ENCODE peak calls at places on chromosome 5, in nine cellular contexts. O is lower lobe of right lung; H is colonic mucosa; Y is right atrium auricular region; K is CD4-positive, CD25-positive, alpha-beta regulatory T cell; E is mesendoderm; J is neuronal stem cell; Q is PC-3; Z is neural progenitor cell. B is an unnamed sample. For H3K4me1, the result is how much of the 10 kb centered on the place peaks cover.

GRCh38 chr5:159838551-159839222 is 77.6 kb upstream of the ADRA1B start:
- DNase-seq in E (no peak), Y (no peak), Z (no peak), H (no peak), O (no peak), Q (no peak), J (no peak), K (no peak), B (no peak)

GRCh38 chr5:179927834-179928233 is 20.1 kb upstream of the TBC1D9B start:
- DNase-seq in Z (no peak), H (no peak), O (no peak), J (no peak), Y (no peak), E (no peak), Q (no peak), K (no peak), B (no peak)

GRCh38 chr5:65762234-65762633 is 40.2 kb downstream of the NLN start:
- DNase-seq in Y (no peak), Q (peak), O (no peak), H (no peak), Z (no peak), E (no peak), K (no peak), J (no peak), B (no peak)

GRCh38 chr5:131268758-131269370 is 5.0 kb downstream of the CDC42SE2 start:
- DNase-seq in Z (no peak), J (no peak), O (no peak), E (no peak), Q (no peak), H (no peak), K (no peak), Y (no peak), B (no peak)

GRCh38 chr5:171747061-171747859 is 38.4 kb upstream of the SMIM23 start:
- DNase-seq in O (no peak), Y (no peak), K (no peak), E (no peak), H (no peak), Z (no peak), J (no peak), Q (no peak), B (no peak)

GRCh38 chr5:41788800-41789395 is 81.3 kb downstream of the OXCT1 start:
- DNase-seq in Z (no peak), K (no peak), J (no peak), Q (peak), Y (no peak), E (no peak), O (no peak), H (no peak), B (no peak)

GRCh38 chr5:572398-573019 is 39.6 kb upstream of the CEP72 start:
- DNase-seq in J (no peak), Q (no peak), O (no peak), E (no peak), K (no peak), H (no peak), Y (peak), Z (no peak), B (no peak)

GRCh38 chr5:177588413-177588909 is 3.5 kb upstream of the TMED9 start:
- DNase-seq in O (no peak), Z (peak), K (no peak), E (no peak), H (no peak), Y (no peak), J (no peak), Q (no peak), B (no peak)

GRCh38 chr5:132025403-132025971 is 14.0 kb upstream of the ACSL6 start:
- DNase-seq in Q (no peak), Y (no peak), Z (no peak), J (no peak), H (no peak), E (no peak), K (no peak), O (no peak), B (no peak)

GRCh38 chr5:89010512-89010911 is 127.5 kb upstream of the MEF2C start:
- DNase-seq in Y (no peak), Z (no peak), K (no peak), J (no peak), O (no peak), E (no peak), H (no peak), Q (no peak), B (no peak)

GRCh38 chr5:126499742-126500396 is 76.7 kb downstream of the GRAMD2B start:
- DNase-seq in Q (peak), H (peak), O (no peak), E (peak), Y (no peak), J (no peak), K (no peak), Z (peak), B (peak)

GRCh38 chr5:12023614-12024241 is 119.5 kb upstream of the CTNND2 start:
- DNase-seq in Q (peak), Y (no peak), E (peak), H (no peak), K (no peak), O (no peak), Z (peak), J (peak), B (peak)

GRCh38 chr5:15786884-15787283 is 286.9 kb downstream of the FBXL7 start:
- DNase-seq in Q (no peak), O (no peak), H (no peak), J (no peak), Y (no peak), Z (no peak), E (no peak), K (no peak), B (no peak)

GRCh38 chr5:1654786-1655495 is 131.2 kb upstream of the LPCAT1 start:
- DNase-seq in H (peak), J (no peak), E (no peak), O (no peak), Q (no peak), Y (no peak), K (no peak), Z (no peak), B (no peak)

GRCh38 chr5:66324357-66324756 is 180.3 kb downstream of the SREK1 start:
- DNase-seq in O (no peak), H (no peak), E (no peak), Q (no peak), J (no peak), K (no peak), Y (peak), Z (no peak), B (peak)

GRCh38 chr5:912356-913091 is 19.8 kb downstream of the TRIP13 start:
- DNase-seq in Q (peak), Z (peak), H (no peak), O (peak), J (peak), K (peak), E (peak), Y (no peak), B (no peak)

GRCh38 chr5:176529824-176530195 is 7.4 kb downstream of the RNF44 start:
- DNase-seq in Y (no peak), K (peak), Q (no peak), E (no peak), H (no peak), O (peak), J (no peak), Z (no peak), B (peak)

GRCh38 chr5:176529116-176529823 is 7.9 kb downstream of the RNF44 start:
- DNase-seq in H (no peak), O (peak), E (no peak), Q (no peak), J (no peak), Z (no peak), Y (no peak), K (no peak), B (no peak)

GRCh38 chr5:176531902-176532493 is 5.2 kb downstream of the RNF44 start:
- DNase-seq in Z (no peak), J (no peak), H (no peak), Q (no peak), Y (no peak), E (no peak), O (peak), K (no peak), B (no peak)

GRCh38 chr5:176530983-176531901 is 6.0 kb downstream of the RNF44 start:
- DNase-seq in Z (no peak), J (no peak), Q (no peak), E (no peak), K (no peak), Y (no peak), O (peak), H (no peak), B (no peak)

GRCh38 chr5:176530406-176530982 is 6.7 kb downstream of the RNF44 start:
- DNase-seq in O (peak), E (no peak), H (no peak), Z (no peak), J (no peak), Y (no peak), Q (no peak), K (no peak), B (no peak)
- H3K4me1 ChIP-seq in O (half or more), E (under half), H (under half), Z (under half), J (under half), Y (under half), Q (under half), K (half or more), B (under half)

GRCh38 chr5:79420248-79420647 is 93.7 kb downstream of the HOMER1 start:
- DNase-seq in Q (no peak), Z (no peak), K (no peak), J (no peak), H (no peak), Y (no peak), E (no peak), O (no peak), B (no peak)
- H3K4me1 ChIP-seq in Q (under half), Z (under half), K (under half), J (under half), H (under half), Y (under half), E (under half), O (under half), B (under half)

DNA sequence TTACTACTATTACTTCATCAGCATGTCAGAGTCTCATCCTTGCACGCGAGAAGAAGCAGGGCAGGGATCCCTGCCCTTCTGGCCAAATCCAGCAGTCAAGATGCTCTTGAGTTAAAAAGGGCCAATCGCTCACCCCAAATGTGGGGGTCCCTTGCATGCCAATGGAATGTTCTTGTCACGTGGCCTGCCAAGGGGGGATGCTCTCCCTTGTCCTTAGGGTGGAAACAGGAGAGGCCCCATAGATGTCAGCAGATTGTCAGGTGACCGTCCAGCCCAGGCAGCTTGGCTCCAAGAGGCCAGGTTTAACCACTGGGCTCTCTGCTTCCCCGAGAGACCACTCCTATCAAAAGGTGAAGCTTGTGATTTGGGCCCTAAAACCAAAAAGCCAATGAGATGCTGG is 25.3 kb upstream of the DUSP1 start:
- DNase-seq in Y (no peak), K (no peak), E (no peak), O (peak), Z (no peak), Q (no peak), H (no peak), J (no peak), B (no peak)
- H3K4me1 ChIP-seq in Y (under half), K (under half), E (under half), O (half or more), Z (under half), Q (half or more), H (under half), J (under half), B (under half)

GRCh38 chr5:172774561-172775271 is 3.7 kb upstream of the DUSP1 start:
- DNase-seq in Z (no peak), K (no peak), E (no peak), H (no peak), O (no peak), Y (no peak), J (no peak), Q (no peak), B (no peak)
- H3K4me1 ChIP-seq in Z (under half), K (half or more), E (under half), H (under half), O (half or more), Y (under half), J (under half), Q (half or more), B (under half)

DNA sequence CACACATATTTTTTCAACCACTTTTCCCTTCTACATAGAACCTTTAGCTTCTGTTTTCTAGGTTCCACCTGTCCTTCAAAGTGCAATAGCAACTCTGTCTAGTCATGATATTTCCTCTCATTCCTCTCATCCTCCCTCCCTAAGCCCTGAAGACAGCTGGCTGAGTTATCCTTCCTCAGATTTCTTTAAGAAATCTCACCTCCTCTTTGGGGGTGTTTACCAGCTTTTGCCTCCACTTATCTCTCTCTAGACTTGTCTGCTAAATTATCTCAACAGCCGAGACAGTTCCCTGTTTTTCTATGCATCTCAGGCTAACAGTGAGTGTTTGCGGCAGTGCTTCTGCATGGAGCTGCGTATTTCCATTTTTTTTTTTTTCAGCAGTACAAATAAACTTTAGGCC is 20.8 kb downstream of the KCTD16 start:
- DNase-seq in E (no peak), Q (no peak), J (no peak), O (no peak), H (no peak), Z (no peak), Y (no peak), K (no peak), B (no peak)
- H3K4me1 ChIP-seq in E (under half), Q (under half), J (under half), O (under half), H (under half), Z (under half), Y (under half), K (half or more), B (under half)

GRCh38 chr5:33319841-33320240 is 120.9 kb upstream of the TARS1 start:
- DNase-seq in H (no peak), K (no peak), O (no peak), Q (no peak), Z (no peak), E (no peak), J (no peak), Y (no peak), B (no peak)

GRCh38 chr5:33321026-33321425 is 119.7 kb upstream of the TARS1 start:
- DNase-seq in Q (peak), H (no peak), Y (peak), O (no peak), J (no peak), K (no peak), Z (no peak), E (no peak), B (no peak)

GRCh38 chr5:33319151-33319550 is 121.6 kb upstream of the TARS1 start:
- DNase-seq in J (no peak), Y (no peak), H (no peak), O (no peak), Z (no peak), E (no peak), Q (no peak), K (no peak), B (no peak)

GRCh38 chr5:33324667-33325307 is 116.0 kb upstream of the TARS1 start:
- DNase-seq in K (no peak), Z (no peak), J (no peak), O (no peak), E (no peak), H (no peak), Y (no peak), Q (no peak), B (no peak)

DNA sequence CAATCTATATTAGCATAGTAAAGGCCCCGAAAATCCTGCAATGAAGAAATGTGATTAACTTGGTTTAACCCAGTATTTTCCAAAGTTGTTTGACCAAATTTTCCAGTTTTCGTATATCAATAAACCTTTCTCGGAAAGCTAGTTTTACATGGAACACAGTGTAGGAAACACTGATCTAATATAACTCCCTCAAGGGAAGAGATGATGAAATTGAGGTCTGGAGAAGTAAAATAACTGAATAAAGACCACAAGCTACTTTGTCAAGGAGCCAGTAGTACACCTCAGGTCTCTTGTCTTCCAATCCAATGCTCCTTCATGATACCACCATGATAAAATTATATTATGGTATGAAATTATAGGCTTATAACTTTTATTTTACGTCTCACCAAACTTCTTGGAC is 118.1 kb upstream of the TARS1 start:
- DNase-seq in Q (no peak), J (no peak), Z (no peak), K (no peak), Y (no peak), O (no peak), E (no peak), H (no peak), B (no peak)
- H3K4me1 ChIP-seq in Q (under half), J (under half), Z (under half), K (under half), Y (under half), O (under half), E (under half), H (under half), B (under half)

GRCh38 chr5:114716955-114717354 is 355.1 kb downstream of the KCNN2 start:
- DNase-seq in J (no peak), E (no peak), Q (no peak), O (no peak), H (no peak), Y (no peak), K (no peak), Z (no peak), B (no peak)
- H3K4me1 ChIP-seq in J (under half), E (under half), Q (under half), O (under half), H (under half), Y (under half), K (under half), Z (under half), B (under half)

GRCh38 chr5:139482050-139482889 is at the start of gene STING1:
- DNase-seq in Y (peak), H (peak), J (no peak), K (peak), E (no peak), O (peak), Q (peak), Z (no peak), B (peak)
- H3K4me1 ChIP-seq in Y (under half), H (under half), J (under half), K (under half), E (under half), O (under half), Q (under half), Z (under half), B (under half)